ENCODE peak calls at places on chromosomes 3 and 15, in four cellular contexts. One of them, this sample, is unnamed.

GRCh38 chr15:75663931-75664421 is 16.3 kb downstream of the SNX33 start:
- DNase-seq in K562: no peak
- DNase-seq in HepG2: no peak
- DNase-seq in HCT116: no peak
- DNase-seq in this sample: no peak

GRCh38 chr3:177357352-177358084 is 160.2 kb upstream of the TBL1XR1 start:
- DNase-seq in K562: peak
- DNase-seq in HCT116: peak
- DNase-seq in HepG2: peak
- DNase-seq in this sample: peak

GRCh38 chr15:61112231-61112630 is 116.9 kb downstream of the RORA start:
- DNase-seq in HCT116: no peak
- DNase-seq in K562: no peak
- DNase-seq in HepG2: no peak
- DNase-seq in this sample: no peak

GRCh38 chr3:13262493-13263211 is 157.5 kb downstream of the NUP210 start:
- DNase-seq in HCT116: no peak
- DNase-seq in K562: peak
- DNase-seq in HepG2: peak
- DNase-seq in this sample: no peak

GRCh38 chr15:58049520-58050227 is 15.8 kb downstream of the ALDH1A2 start:
- DNase-seq in K562: no peak
- DNase-seq in HCT116: no peak
- DNase-seq in HepG2: no peak
- DNase-seq in this sample: no peak

GRCh38 chr3:68059628-68060027 is 405.2 kb upstream of the SUCLG2 start:
- DNase-seq in HepG2: no peak
- DNase-seq in HCT116: no peak
- DNase-seq in K562: no peak
- DNase-seq in this sample: no peak

GRCh38 chr3:36648241-36649034 is 115.9 kb downstream of the DCLK3 start:
- DNase-seq in HepG2: no peak
- DNase-seq in HCT116: peak
- DNase-seq in K562: no peak
- DNase-seq in this sample: no peak

GRCh38 chr3:114745322-114746240 is 401.5 kb downstream of the ZBTB20 start:
- DNase-seq in HCT116: peak
- DNase-seq in K562: no peak
- DNase-seq in HepG2: peak
- DNase-seq in this sample: no peak

GRCh38 chr3:110754207-110754916 is 317.3 kb upstream of the NECTIN3 start:
- DNase-seq in K562: no peak
- DNase-seq in HepG2: no peak
- DNase-seq in HCT116: no peak
- DNase-seq in this sample: no peak

GRCh38 chr3:181326637-181327223 is 337.2 kb upstream of the DNAJC19 start:
- DNase-seq in HCT116: peak
- DNase-seq in HepG2: peak
- DNase-seq in K562: peak
- DNase-seq in this sample: no peak

GRCh38 chr3:13106308-13106970 is 33.2 kb upstream of the IQSEC1 start:
- DNase-seq in K562: no peak
- DNase-seq in HCT116: no peak
- DNase-seq in HepG2: peak
- DNase-seq in this sample: no peak

GRCh38 chr3:52796411-52796810 is 1.8 kb downstream of the ITIH3 start:
- DNase-seq in HepG2: no peak
- DNase-seq in HCT116: no peak
- DNase-seq in K562: no peak
- DNase-seq in this sample: no peak

GRCh38 chr3:87082806-87083440 is 92.0 kb upstream of the VGLL3 start:
- DNase-seq in HepG2: peak
- DNase-seq in HCT116: peak
- DNase-seq in K562: peak
- DNase-seq in this sample: peak

GRCh38 chr3:106088270-106088669 is 219.5 kb upstream of the CBLB start:
- DNase-seq in K562: no peak
- DNase-seq in HCT116: no peak
- DNase-seq in HepG2: no peak
- DNase-seq in this sample: no peak

GRCh38 chr3:187828571-187829452 is 83.5 kb upstream of the BCL6 start:
- DNase-seq in HepG2: peak
- DNase-seq in K562: no peak
- DNase-seq in HCT116: no peak
- DNase-seq in this sample: no peak

GRCh38 chr3:131072845-131073244 is 46.2 kb downstream of the NEK11 start:
- DNase-seq in HCT116: no peak
- DNase-seq in K562: peak
- DNase-seq in HepG2: no peak
- DNase-seq in this sample: no peak

GRCh38 chr3:58754074-58754473 is 87.5 kb upstream of the FAM3D start:
- DNase-seq in HCT116: no peak
- DNase-seq in K562: no peak
- DNase-seq in HepG2: no peak
- DNase-seq in this sample: no peak

GRCh38 chr3:104032283-104032682 is 1334.4 kb upstream of the ALCAM start:
- DNase-seq in HepG2: no peak
- DNase-seq in HCT116: no peak
- DNase-seq in K562: no peak
- DNase-seq in this sample: no peak

GRCh38 chr15:83215306-83215705 is 7.7 kb upstream of the HDGFL3 start:
- DNase-seq in HepG2: no peak
- DNase-seq in K562: no peak
- DNase-seq in HCT116: no peak
- DNase-seq in this sample: no peak

GRCh38 chr3:134299185-134299887 is 48.7 kb upstream of the RYK start:
- DNase-seq in HCT116: no peak
- DNase-seq in HepG2: no peak
- DNase-seq in K562: no peak
- DNase-seq in this sample: no peak

GRCh38 chr3:172461530-172462138 is 13.4 kb upstream of the GHSR start:
- DNase-seq in K562: peak
- DNase-seq in HCT116: no peak
- DNase-seq in HepG2: peak
- DNase-seq in this sample: peak

GRCh38 chr3:20589275-20589674 is 403.3 kb upstream of the SGO1 start:
- DNase-seq in HCT116: no peak
- DNase-seq in K562: no peak
- DNase-seq in HepG2: peak
- DNase-seq in this sample: no peak

GRCh38 chr3:97927699-97928098 is 44.5 kb downstream of the RIOX2 start:
- DNase-seq in HepG2: peak
- DNase-seq in K562: no peak
- DNase-seq in HCT116: no peak
- DNase-seq in this sample: no peak

GRCh38 chr3:120364821-120365220 is 15.7 kb upstream of the LRRC58 start:
- DNase-seq in HCT116: no peak
- DNase-seq in K562: no peak
- DNase-seq in HepG2: no peak
- DNase-seq in this sample: no peak

GRCh38 chr15:29031502-29032228 is 145.9 kb downstream of the APBA2 start:
- DNase-seq in HepG2: no peak
- DNase-seq in K562: no peak
- DNase-seq in HCT116: no peak
- DNase-seq in this sample: no peak

GRCh38 chr15:53384417-53384816 is 375.0 kb downstream of the WDR72 start:
- DNase-seq in HCT116: no peak
- DNase-seq in HepG2: peak
- DNase-seq in K562: no peak
- DNase-seq in this sample: no peak

GRCh38 chr3:120173056-120173675 is 78.9 kb upstream of the GSK3B start:
- DNase-seq in HCT116: no peak
- DNase-seq in HepG2: no peak
- DNase-seq in K562: no peak
- DNase-seq in this sample: no peak

GRCh38 chr3:58432905-58433304 is 727 bp downstream of the PDHB start:
- DNase-seq in HepG2: no peak
- DNase-seq in HCT116: no peak
- DNase-seq in K562: no peak
- DNase-seq in this sample: no peak

GRCh38 chr3:129036234-129037092 is 24.1 kb upstream of the GP9 start:
- DNase-seq in HCT116: no peak
- DNase-seq in K562: no peak
- DNase-seq in HepG2: no peak
- DNase-seq in this sample: no peak

GRCh38 chr15:83275412-83275811 is 9.1 kb downstream of the BNC1 start:
- DNase-seq in HCT116: no peak
- DNase-seq in HepG2: no peak
- DNase-seq in K562: no peak
- DNase-seq in this sample: no peak

GRCh38 chr3:121482651-121483050 is 63.1 kb downstream of the POLQ start:
- DNase-seq in K562: no peak
- DNase-seq in HepG2: no peak
- DNase-seq in HCT116: no peak
- DNase-seq in this sample: no peak

GRCh38 chr3:136725468-136725867 is 26.7 kb downstream of the STAG1 start:
- DNase-seq in HepG2: no peak
- DNase-seq in K562: no peak
- DNase-seq in HCT116: no peak
- DNase-seq in this sample: no peak

GRCh38 chr3:136730595-136731273 is 21.4 kb downstream of the STAG1 start:
- DNase-seq in K562: no peak
- DNase-seq in HepG2: no peak
- DNase-seq in HCT116: no peak
- DNase-seq in this sample: no peak

GRCh38 chr3:136728434-136728833 is 23.7 kb downstream of the STAG1 start:
- DNase-seq in K562: no peak
- DNase-seq in HepG2: no peak
- DNase-seq in HCT116: no peak
- DNase-seq in this sample: no peak

GRCh38 chr3:136731274-136731884 is 20.8 kb downstream of the STAG1 start:
- DNase-seq in K562: no peak
- DNase-seq in HepG2: no peak
- DNase-seq in HCT116: no peak
- DNase-seq in this sample: no peak

DNA sequence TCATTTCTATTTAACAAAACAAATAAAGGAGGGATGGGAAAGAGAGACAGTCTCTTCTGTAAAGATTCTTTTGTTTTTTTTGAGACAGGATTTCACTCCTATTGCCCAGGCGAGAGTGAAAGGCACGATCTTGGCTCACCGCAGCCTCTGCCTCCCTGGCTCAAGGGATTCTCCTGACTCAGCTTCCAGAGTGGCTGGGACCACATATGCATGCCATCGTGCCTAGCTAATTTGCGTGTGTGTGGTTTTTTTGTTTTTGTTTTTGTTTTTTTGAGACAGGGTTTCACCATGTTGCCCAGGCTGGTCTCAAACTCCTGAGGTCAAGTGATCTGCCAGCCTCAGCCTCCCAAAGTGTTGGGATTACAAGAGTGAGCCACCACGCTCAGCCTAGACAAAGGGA is 23.3 kb downstream of the STAG1 start:
- DNase-seq in K562: no peak
- DNase-seq in HepG2: no peak
- DNase-seq in HCT116: no peak
- DNase-seq in this sample: no peak
- TF ChIP-seq ELF1 in K562: no peak
- TF ChIP-seq ELF1 in HepG2: no peak
- TF ChIP-seq ELF1 in HCT116: no peak
- TF ChIP-seq ELF1 in this sample: no peak

DNA sequence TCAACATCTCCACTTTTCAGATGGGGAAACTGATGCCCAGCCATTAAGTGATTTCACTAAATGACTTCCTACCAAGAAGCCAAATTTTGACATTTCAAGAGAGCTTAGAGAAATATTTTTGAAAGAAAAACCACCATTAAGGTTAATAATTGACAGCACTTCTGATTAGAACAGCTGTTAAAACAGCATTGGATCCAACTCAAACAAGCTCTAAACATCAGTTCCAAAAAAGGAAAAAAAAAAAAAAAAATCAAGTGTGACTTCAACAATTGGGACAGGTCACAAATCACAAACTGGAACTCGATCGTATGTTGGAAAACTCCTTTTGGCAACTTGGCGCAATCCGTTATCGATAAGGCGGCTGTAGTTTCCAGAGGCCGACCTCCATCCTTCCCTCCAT is 17.9 kb downstream of the TLE3 start:
- DNase-seq in K562: no peak
- DNase-seq in HepG2: no peak
- DNase-seq in HCT116: no peak
- DNase-seq in this sample: no peak
- H3K4me3 ChIP-seq in K562: no peak
- H3K4me3 ChIP-seq in HepG2: no peak
- H3K4me3 ChIP-seq in HCT116: no peak
- H3K4me3 ChIP-seq in this sample: no peak

GRCh38 chr3:136195258-136196063 is 674 bp downstream of the MSL2 start:
- DNase-seq in HCT116: peak
- DNase-seq in K562: peak
- DNase-seq in HepG2: peak
- DNase-seq in this sample: peak

GRCh38 chr3:136193273-136194043 is 2.7 kb downstream of the MSL2 start:
- DNase-seq in HepG2: no peak
- DNase-seq in HCT116: no peak
- DNase-seq in K562: peak
- DNase-seq in this sample: peak

GRCh38 chr3:136196064-136196400 is at the start of gene MSL2:
- DNase-seq in HCT116: no peak
- DNase-seq in K562: no peak
- DNase-seq in HepG2: no peak
- DNase-seq in this sample: no peak

GRCh38 chr3:136196401-136197158 is 445 bp upstream of the MSL2 start:
- DNase-seq in K562: peak
- DNase-seq in HCT116: peak
- DNase-seq in HepG2: peak
- DNase-seq in this sample: peak

DNA sequence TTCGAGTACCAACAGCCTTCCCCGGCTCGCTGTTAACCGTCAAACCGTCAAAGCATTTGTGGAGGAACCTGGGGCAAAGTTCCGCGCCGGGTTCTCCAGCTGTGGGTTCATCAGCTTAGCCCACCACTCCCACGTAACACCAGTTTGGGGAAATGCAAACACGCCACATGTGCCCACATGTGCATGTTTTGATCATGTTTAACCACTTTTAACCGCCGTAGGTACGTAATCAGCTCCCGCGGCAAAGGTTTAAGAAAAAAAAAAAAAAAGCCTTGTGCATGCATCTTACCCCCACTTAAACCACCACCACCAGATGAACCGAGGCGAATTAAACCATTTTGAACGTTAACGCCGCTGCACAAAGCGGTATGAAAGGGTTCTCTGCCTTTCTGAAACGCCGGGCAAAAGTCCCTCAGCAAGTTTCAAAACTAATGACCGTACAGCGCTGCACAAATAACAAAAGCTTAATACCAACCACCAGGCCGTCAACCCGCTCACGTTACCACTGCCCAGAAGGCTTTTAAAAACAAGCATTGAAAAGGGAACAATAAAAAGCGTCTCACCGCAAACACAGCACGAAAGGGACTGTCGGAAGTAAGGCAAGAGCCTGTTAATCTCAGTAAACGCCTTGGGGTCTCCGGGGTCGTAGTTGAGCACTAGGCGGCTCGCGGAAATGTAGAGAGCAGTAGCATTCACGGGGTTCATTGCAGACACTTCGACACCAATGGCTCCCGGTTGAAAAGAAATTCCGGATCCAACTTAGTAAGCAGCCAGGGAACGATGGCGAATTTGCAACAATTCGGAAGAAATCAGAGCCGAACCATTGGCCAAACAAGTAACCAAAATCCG is 1.5 kb downstream of the MSL2 start:
- DNase-seq in HepG2: no peak
- DNase-seq in HCT116: no peak
- DNase-seq in K562: no peak
- DNase-seq in this sample: peak
- TF ChIP-seq ELF1 in HepG2: no peak
- TF ChIP-seq ELF1 in HCT116: no peak
- TF ChIP-seq ELF1 in K562: no peak
- TF ChIP-seq ELF1 in this sample: no peak

GRCh38 chr3:15330031-15330596 is 2.3 kb downstream of the SH3BP5 start:
- DNase-seq in K562: no peak
- DNase-seq in HepG2: no peak
- DNase-seq in HCT116: no peak
- DNase-seq in this sample: no peak
- H3K4me3 ChIP-seq in K562: no peak
- H3K4me3 ChIP-seq in HepG2: no peak
- H3K4me3 ChIP-seq in HCT116: no peak
- H3K4me3 ChIP-seq in this sample: no peak

This sample was measured in SK-N-SH.